ENCODE peak calls at places on chromosome 21, in nine cellular contexts. I is GM20000, A is HS-5, N is Panc1, O is OCI-LY7, S is GDM1, T is NCI-H2081 treated with DMSO at 0.1 percent for 48 hours, X is NCI-H460, Q is GM18507. V is an unnamed sample.

GRCh38 chr21:27219068-27219467 is 252.2 kb upstream of the ADAMTS5 start:
- DNase-seq in I (no peak), A (peak), N (no peak), O (no peak), S (no peak), T (no peak), X (no peak), Q (no peak), V (no peak)

GRCh38 chr21:41752231-41752681 is 14.6 kb downstream of the RIPK4 start:
- DNase-seq in I (no peak), A (peak), N (no peak), O (no peak), S (no peak), T (no peak), X (no peak), Q (no peak), V (no peak)

GRCh38 chr21:38139380-38140168 is 117.2 kb upstream of the KCNJ15 start:
- DNase-seq in I (no peak), A (peak), N (no peak), O (no peak), S (no peak), T (no peak), X (peak), Q (no peak), V (no peak)

GRCh38 chr21:31282095-31282709 is 61.9 kb downstream of the TIAM1 start:
- DNase-seq in I (no peak), A (peak), N (peak), O (no peak), S (no peak), T (no peak), X (no peak), Q (no peak), V (no peak)

GRCh38 chr21:45143855-45144254 is 69.5 kb downstream of the ADARB1 start:
- DNase-seq in I (no peak), A (no peak), N (no peak), O (no peak), S (no peak), T (no peak), X (no peak), Q (no peak), V (no peak)

GRCh38 chr21:45739218-45740087 is 95.9 kb downstream of the PCBP3 start:
- DNase-seq in I (no peak), A (no peak), N (no peak), O (no peak), S (no peak), T (no peak), X (no peak), Q (no peak), V (no peak)

GRCh38 chr21:25323356-25323949 is 283.8 kb downstream of the MRPL39 start:
- DNase-seq in I (no peak), A (no peak), N (no peak), O (no peak), S (no peak), T (no peak), X (no peak), Q (no peak), V (no peak)

GRCh38 chr21:17726047-17726446 is 93.1 kb downstream of the C21orf91 start:
- DNase-seq in I (no peak), A (no peak), N (no peak), O (peak), S (no peak), T (no peak), X (no peak), Q (no peak), V (no peak)

GRCh38 chr21:44956356-44957046 is 16.7 kb downstream of the SLX9 start:
- DNase-seq in I (no peak), A (no peak), N (no peak), O (no peak), S (no peak), T (no peak), X (no peak), Q (no peak), V (no peak)

GRCh38 chr21:46157987-46158451 is 2.6 kb upstream of the FTCD start:
- DNase-seq in I (no peak), A (no peak), N (no peak), O (no peak), S (no peak), T (no peak), X (no peak), Q (no peak), V (no peak)

V was measured in MM.1S.